ENCODE peak calls at places on chromosomes 5 and 9, in five cellular contexts. H is GM23248, R is IMR-90, B is neural progenitor cell, D is PC-3. I is an unnamed sample.

GRCh38 chr5:171365351-171365750 is 22.3 kb upstream of the NPM1 start:
- DNase-seq in H (peak), R (peak), B (peak), D (no peak), I (no peak)

GRCh38 chr9:117823621-117824020 is 119.4 kb downstream of the TLR4 start:
- DNase-seq in H (no peak), R (no peak), B (no peak), D (no peak), I (no peak)

GRCh38 chr9:121860213-121860612 is 208.8 kb downstream of the DAB2IP start:
- DNase-seq in H (no peak), R (no peak), B (no peak), D (no peak), I (no peak)

GRCh38 chr9:129549684-129550083 is 71.2 kb downstream of the C9orf50 start:
- DNase-seq in H (peak), R (no peak), B (peak), D (no peak), I (no peak)

GRCh38 chr5:119515192-119515591 is 62.9 kb downstream of the HSD17B4 start:
- DNase-seq in H (peak), R (peak), B (no peak), D (peak), I (no peak)

GRCh38 chr9:27279611-27280010 is 17.3 kb downstream of the EQTN start:
- DNase-seq in H (no peak), R (no peak), B (no peak), D (no peak), I (no peak)

GRCh38 chr5:168985454-168985853 is 315.5 kb downstream of the SLIT3 start:
- DNase-seq in H (no peak), R (no peak), B (no peak), D (no peak), I (no peak)

GRCh38 chr5:102850503-102850902 is 95.4 kb downstream of the PAM start:
- DNase-seq in H (no peak), R (no peak), B (no peak), D (no peak), I (no peak)

GRCh38 chr5:63697811-63698210 is 264.4 kb downstream of the HTR1A start:
- DNase-seq in H (no peak), R (no peak), B (no peak), D (no peak), I (no peak)

GRCh38 chr9:34653610-34654072 is 1.7 kb downstream of the IL11RA start:
- DNase-seq in H (peak), R (peak), B (no peak), D (no peak), I (no peak)

GRCh38 chr5:32475338-32476097 is 31.0 kb upstream of the ZFR start:
- DNase-seq in H (peak), R (no peak), B (peak), D (no peak), I (peak)

GRCh38 chr5:81969226-81969625 is 2.6 kb upstream of the ATG10 start:
- DNase-seq in H (no peak), R (no peak), B (no peak), D (no peak), I (no peak)

GRCh38 chr9:137070906-137071275 is 534 bp upstream of the SAPCD2 start:
- DNase-seq in H (no peak), R (no peak), B (no peak), D (no peak), I (no peak)

GRCh38 chr9:131804826-131805225 is 65.0 kb upstream of the RAPGEF1 start:
- DNase-seq in H (no peak), R (no peak), B (no peak), D (no peak), I (no peak)

GRCh38 chr5:148855249-148856008 is 29.0 kb downstream of the ADRB2 start:
- DNase-seq in H (no peak), R (no peak), B (no peak), D (no peak), I (no peak)

GRCh38 chr9:70600479-70600878 is 186.0 kb upstream of the KLF9 start:
- DNase-seq in H (peak), R (peak), B (no peak), D (no peak), I (no peak)

DNA sequence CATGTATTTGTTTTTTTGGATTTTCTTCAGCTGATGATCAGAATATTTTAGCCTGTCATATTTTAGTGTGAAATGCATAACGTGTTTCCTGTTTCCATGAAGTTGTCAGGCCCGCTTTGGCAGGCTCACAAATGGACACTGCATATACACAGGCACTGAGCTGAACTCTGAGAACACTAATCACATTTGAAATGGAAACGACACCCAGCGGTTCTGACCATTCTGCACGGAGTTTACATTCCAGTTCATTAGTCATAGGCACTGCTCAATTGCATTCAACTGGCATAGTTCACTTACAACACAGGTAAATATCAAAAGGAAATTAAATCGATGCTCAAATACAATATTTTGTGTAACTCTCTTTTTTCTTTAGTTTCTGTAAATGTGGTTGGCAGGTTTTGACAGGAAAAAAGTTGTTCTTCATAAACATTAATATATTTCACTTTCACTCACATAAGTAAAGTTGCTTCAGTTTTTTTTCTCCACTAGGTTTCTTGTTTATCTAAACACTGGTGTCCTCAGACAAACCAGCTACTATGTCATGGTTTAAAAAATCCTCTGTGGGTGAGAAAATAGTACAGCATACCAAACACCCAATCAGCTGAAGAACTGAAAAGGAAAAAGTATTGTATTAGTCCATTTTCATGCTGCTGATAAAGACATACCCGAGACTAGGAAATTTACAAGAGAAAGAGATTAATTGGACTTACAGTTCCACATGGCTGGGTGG is 559.0 kb upstream of the DAP start:
- DNase-seq in H (no peak), R (peak), B (no peak), D (peak), I (no peak)
- H3K4me3 ChIP-seq in H (no peak), R (no peak), B (no peak), D (no peak), I (no peak)

DNA sequence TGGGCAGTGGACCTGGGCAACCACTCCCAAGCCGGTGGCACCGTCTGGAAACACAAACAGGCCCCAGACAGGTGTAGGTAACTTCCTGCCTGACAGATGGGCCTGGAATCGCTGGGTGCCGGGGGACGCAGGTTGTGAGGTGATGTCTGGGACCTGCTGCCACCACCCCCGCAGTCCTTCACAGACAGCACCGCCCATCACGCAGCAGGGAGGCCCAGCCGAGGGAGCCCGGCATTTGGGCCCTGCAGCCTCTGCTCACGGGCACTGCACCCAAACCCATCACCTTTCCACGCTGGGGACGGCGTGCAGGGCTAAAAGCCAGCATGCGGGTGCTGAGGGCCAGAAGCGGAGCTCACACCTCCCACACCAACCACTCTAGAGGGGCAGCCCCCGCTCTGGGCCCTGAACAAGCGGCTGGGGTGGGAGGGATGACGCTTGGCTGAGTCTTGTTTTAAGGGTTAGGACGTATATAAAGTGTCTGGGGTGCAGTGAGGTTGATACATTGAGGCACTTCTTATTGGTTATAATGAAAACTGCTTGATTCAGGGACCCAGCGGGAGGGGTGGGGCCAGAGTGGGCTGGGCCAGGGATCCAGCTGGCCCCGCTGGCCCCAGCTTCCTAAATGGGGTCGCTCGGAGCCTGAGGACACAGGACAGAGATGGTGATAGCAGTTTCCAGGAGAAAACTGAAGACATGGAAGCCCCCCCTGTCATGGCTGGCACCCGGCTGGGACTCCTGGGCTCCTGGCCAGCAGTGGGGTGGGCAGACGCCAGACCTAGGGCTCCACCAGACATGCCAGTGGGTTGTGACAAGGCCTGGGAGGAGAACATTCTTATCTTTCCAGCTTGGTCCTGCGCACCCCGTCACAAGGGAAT is 11.3 kb downstream of the MYMK start:
- DNase-seq in H (no peak), R (no peak), B (no peak), D (no peak), I (no peak)
- H2AFZ ChIP-seq in H (no peak), R (no peak), B (no peak), D (no peak), I (no peak)

GRCh38 chr9:89500008-89500407 is 2.1 kb upstream of the SEMA4D start:
- DNase-seq in H (no peak), R (no peak), B (no peak), D (no peak), I (no peak)

GRCh38 chr9:89497181-89497963 is 541 bp downstream of the SEMA4D start:
- DNase-seq in H (no peak), R (no peak), B (peak), D (no peak), I (no peak)

GRCh38 chr9:89498845-89499480 is 1.1 kb upstream of the SEMA4D start:
- DNase-seq in H (no peak), R (no peak), B (no peak), D (no peak), I (no peak)

GRCh38 chr9:89496645-89497044 is 1.3 kb downstream of the SEMA4D start:
- DNase-seq in H (no peak), R (no peak), B (no peak), D (no peak), I (no peak)

DNA sequence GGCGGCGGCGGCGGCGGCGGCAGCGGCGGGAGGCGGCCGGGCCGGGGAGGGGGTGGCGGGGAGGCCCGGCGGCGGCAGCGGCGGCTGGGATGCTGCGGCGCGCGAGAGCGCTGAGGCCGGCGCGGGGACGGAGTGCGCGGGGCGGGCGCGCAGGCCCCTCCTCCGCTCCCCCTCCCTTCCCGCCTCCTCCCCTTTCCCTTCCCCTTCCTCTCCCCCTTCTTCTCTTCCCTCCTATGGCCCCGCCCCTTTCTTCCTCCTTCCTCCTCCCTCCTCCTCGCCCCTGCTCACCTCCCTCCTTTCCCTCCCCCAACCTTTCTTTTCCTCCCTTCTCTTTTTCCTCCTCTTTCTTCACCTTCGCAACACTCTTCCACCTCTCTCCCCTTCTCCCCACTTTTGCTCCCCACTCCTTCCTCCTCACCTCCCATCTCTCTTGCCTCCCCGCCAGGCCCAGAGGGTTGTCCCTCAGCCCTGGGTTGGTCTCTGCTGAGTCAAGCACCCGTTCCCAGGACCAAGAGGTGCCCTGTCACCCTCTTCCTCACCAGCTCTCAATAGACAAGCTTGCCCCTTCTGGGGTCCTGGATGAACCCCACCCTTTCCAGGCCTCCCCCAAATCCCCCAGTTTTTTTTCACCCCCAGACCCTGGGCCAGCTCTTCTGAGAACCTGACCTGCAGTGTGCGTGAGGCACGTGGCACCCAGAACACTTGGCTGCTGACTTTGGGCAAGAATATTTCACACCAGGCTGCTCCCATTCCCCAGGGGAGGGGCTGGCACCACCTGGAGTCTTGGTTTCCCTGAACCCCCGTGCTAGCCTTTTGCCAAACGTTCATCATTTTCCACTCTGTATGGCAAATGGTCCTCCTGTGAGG is at the start of gene SEMA4D:
- DNase-seq in H (peak), R (peak), B (peak), D (peak), I (peak)
- H3K9ac ChIP-seq in H (no peak), R (peak), B (peak), D (peak), I (peak)

GRCh38 chr5:14172149-14172795 is 29.1 kb downstream of the TRIO start:
- DNase-seq in H (peak), R (no peak), B (peak), D (no peak), I (no peak)

GRCh38 chr5:14173419-14174234 is 30.5 kb downstream of the TRIO start:
- DNase-seq in H (peak), R (no peak), B (no peak), D (no peak), I (no peak)

GRCh38 chr5:14171621-14172020 is 28.5 kb downstream of the TRIO start:
- DNase-seq in H (peak), R (peak), B (no peak), D (no peak), I (no peak)

GRCh38 chr5:14176888-14177287 is 33.7 kb downstream of the TRIO start:
- DNase-seq in H (no peak), R (no peak), B (no peak), D (no peak), I (no peak)

GRCh38 chr5:14174235-14174636 is 31.1 kb downstream of the TRIO start:
- DNase-seq in H (no peak), R (peak), B (no peak), D (no peak), I (no peak)
- H3K4me3 ChIP-seq in H (no peak), R (no peak), B (no peak), D (no peak), I (peak)